ENCODE peak calls at places on chromosomes 6 and 20, in nine cellular contexts. E, S, G, C, B, I, O, D and H are unnamed samples.
A peak's percentile ranks its signal among the peaks of the same experiment; 100 is the strongest.

GRCh38 chr6:129481706-129482105 is 228.3 kb downstream of the ARHGAP18 start:
- DNase-seq in O (peak; percentile 63), G (no peak), I (no peak), C (no peak), D (no peak), S (no peak), B (no peak), E (no peak), H (no peak)

GRCh38 chr20:1588869-1589460 is 30.8 kb downstream of the SIRPB1 start:
- DNase-seq in O (no peak), I (no peak), G (no peak), S (no peak), E (no peak), C (no peak), D (no peak), B (no peak), H (no peak)

GRCh38 chr6:144675231-144675861 is 390.2 kb downstream of the UTRN start:
- DNase-seq in E (no peak), G (no peak), O (peak; percentile 52), S (no peak), I (no peak), D (no peak), B (no peak), C (no peak), H (peak; percentile 92)

GRCh38 chr20:4516851-4517250 is 204.9 kb upstream of the PRND start:
- DNase-seq in B (no peak), G (no peak), C (no peak), I (no peak), S (no peak), O (no peak), E (no peak), D (no peak), H (no peak)

GRCh38 chr6:43749461-43749860 is 20.6 kb upstream of the VEGFA start:
- DNase-seq in D (no peak), I (no peak), E (no peak), G (no peak), S (no peak), O (no peak), C (no peak), B (no peak), H (no peak)

GRCh38 chr6:24766685-24767462 is 7.9 kb upstream of the GMNN start:
- DNase-seq in E (no peak), S (no peak), D (no peak), G (no peak), B (no peak), O (peak; percentile 49), C (peak; percentile 42), I (no peak), H (no peak)

GRCh38 chr6:67792996-67793395 is 842.1 kb upstream of the ADGRB3 start:
- DNase-seq in D (no peak), B (no peak), E (no peak), S (no peak), G (no peak), I (no peak), C (no peak), O (no peak), H (no peak)

GRCh38 chr6:169097336-169098052 is 156.2 kb downstream of the THBS2 start:
- DNase-seq in O (peak; percentile 99), E (no peak), I (no peak), S (no peak), B (no peak), C (no peak), D (no peak), G (no peak), H (no peak)

GRCh38 chr20:20199338-20200160 is 147.2 kb downstream of the CFAP61 start:
- DNase-seq in C (no peak), E (no peak), D (peak; percentile 69), G (no peak), S (no peak), O (no peak), B (no peak), I (no peak), H (no peak)

GRCh38 chr20:7841291-7841966 is 98.8 kb downstream of the HAO1 start:
- DNase-seq in O (peak; percentile 73), B (peak; percentile 52), S (no peak), I (no peak), G (peak; percentile 20), D (no peak), E (no peak), C (no peak), H (no peak)

GRCh38 chr6:7222197-7222596 is 90.8 kb downstream of the SSR1 start:
- DNase-seq in C (no peak), G (no peak), O (no peak), I (no peak), S (no peak), B (no peak), E (no peak), D (no peak), H (no peak)

GRCh38 chr6:7229376-7230326 is 83.3 kb downstream of the SSR1 start:
- DNase-seq in B (no peak), O (no peak), S (no peak), G (no peak), E (no peak), I (no peak), C (no peak), D (no peak), H (no peak)

GRCh38 chr6:7219310-7219709 is 93.7 kb downstream of the SSR1 start:
- DNase-seq in C (no peak), B (peak; percentile 72), S (no peak), E (no peak), O (peak; percentile 52), D (no peak), G (no peak), I (no peak), H (no peak)

GRCh38 chr6:7228662-7229375 is 84.2 kb downstream of the SSR1 start:
- DNase-seq in I (no peak), C (no peak), G (no peak), S (no peak), D (no peak), B (no peak), E (no peak), O (no peak), H (no peak)

GRCh38 chr6:7224726-7225125 is 88.3 kb downstream of the SSR1 start:
- DNase-seq in I (no peak), B (no peak), S (no peak), O (no peak), E (no peak), G (no peak), D (no peak), C (no peak), H (no peak)
- H3K36me3 ChIP-seq in I (peaks cover 82% of the 10 kb centered on the region), B (peaks cover 76% of the 10 kb centered on the region), S (no peaks in the 10 kb centered on the region), O (peaks cover 38% of the 10 kb centered on the region), E (peaks cover 22% of the 10 kb centered on the region), G (no peaks in the 10 kb centered on the region), D (peaks cover 7% of the 10 kb centered on the region), C (peaks cover 36% of the 10 kb centered on the region), H (peaks cover 4% of the 10 kb centered on the region)

GRCh38 chr20:44207066-44207723 is 3.4 kb downstream of the OSER1 start:
- DNase-seq in E (no peak), O (peak; percentile 35), I (no peak), D (no peak), C (no peak), S (no peak), B (no peak), G (no peak), H (no peak)

GRCh38 chr20:44206132-44206531 is 4.4 kb downstream of the OSER1 start:
- DNase-seq in C (no peak), I (no peak), S (no peak), E (no peak), G (no peak), B (no peak), O (no peak), D (no peak), H (no peak)

GRCh38 chr20:44204156-44204831 is 6.3 kb downstream of the OSER1 start:
- DNase-seq in S (no peak), E (no peak), I (no peak), O (peak; percentile 96), B (no peak), D (no peak), G (peak; percentile 79), C (peak; percentile 58), H (no peak)

GRCh38 chr20:44203161-44203560 is 7.4 kb downstream of the OSER1 start:
- DNase-seq in I (no peak), D (no peak), C (no peak), E (no peak), B (no peak), S (no peak), O (peak; percentile 41), G (no peak), H (no peak)

GRCh38 chr20:44204832-44205215 is 5.7 kb downstream of the OSER1 start:
- DNase-seq in I (no peak), D (no peak), S (no peak), B (no peak), C (no peak), E (no peak), O (no peak), G (no peak), H (no peak)
- H3K4me1 ChIP-seq in I (peaks cover 51% of the 10 kb centered on the region), D (peaks cover 61% of the 10 kb centered on the region), S (peaks cover 5% of the 10 kb centered on the region), B (peaks cover 71% of the 10 kb centered on the region), C (peaks cover 23% of the 10 kb centered on the region), E (peaks cover 12% of the 10 kb centered on the region), O (peaks cover 18% of the 10 kb centered on the region), G (peaks cover 36% of the 10 kb centered on the region), H (peaks cover 29% of the 10 kb centered on the region)

GRCh38 chr20:58850693-58851174 is at the start of gene GNAS-AS1:
- DNase-seq in O (peak; percentile 87), D (peak; percentile 84), S (peak; percentile 80), E (no peak), G (no peak), B (peak; percentile 90), C (peak; percentile 93), I (peak; percentile 74), H (peak; percentile 78)
- TF ChIP-seq CTCF in O (no peak), D (no peak), S (no peak), E (no peak), G (no peak), B (no peak), C (no peak), I (no peak), H (no peak)

GRCh38 chr20:49123982-49124381 is 64.2 kb downstream of the STAU1 start:
- DNase-seq in D (no peak), G (no peak), C (no peak), E (no peak), B (no peak), I (no peak), S (no peak), O (no peak), H (no peak)
- H3K36me3 ChIP-seq in D (no peaks in the 10 kb centered on the region), G (no peaks in the 10 kb centered on the region), C (peaks cover 37% of the 10 kb centered on the region), E (peaks cover 11% of the 10 kb centered on the region), B (peaks cover 74% of the 10 kb centered on the region), I (peaks cover 65% of the 10 kb centered on the region), S (no peaks in the 10 kb centered on the region), O (peaks cover 35% of the 10 kb centered on the region), H (no peaks in the 10 kb centered on the region)

DNA sequence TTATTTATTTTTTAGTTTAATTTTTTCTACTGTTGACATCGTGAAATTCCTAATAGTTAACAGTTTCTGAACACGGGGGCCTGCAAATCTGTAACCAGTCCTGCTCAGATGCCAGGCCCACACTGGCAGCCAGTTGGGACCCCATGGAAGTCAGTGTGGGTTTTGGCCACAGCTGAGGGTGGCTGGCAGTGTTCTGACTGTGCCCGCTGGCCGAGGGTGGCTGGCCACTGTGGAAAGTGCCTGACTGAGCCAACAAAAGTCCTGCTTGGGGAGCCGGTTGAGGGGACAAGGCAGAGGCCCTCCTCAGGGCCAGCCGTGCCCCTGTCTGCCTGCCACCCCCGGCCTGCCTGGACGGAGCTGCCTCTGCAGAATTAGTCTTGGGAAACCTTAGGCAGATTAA is 4.1 kb upstream of the PMEPA1 start:
- DNase-seq in S (no peak), D (no peak), E (no peak), O (no peak), G (no peak), B (no peak), C (no peak), I (no peak), H (no peak)
- H3K4me1 ChIP-seq in S (peaks cover 4% of the 10 kb centered on the region), D (peaks cover 49% of the 10 kb centered on the region), E (peaks cover 9% of the 10 kb centered on the region), O (peaks cover 18% of the 10 kb centered on the region), G (peaks cover 46% of the 10 kb centered on the region), B (peaks cover 77% of the 10 kb centered on the region), C (peaks cover 14% of the 10 kb centered on the region), I (peaks cover 44% of the 10 kb centered on the region), H (peaks cover 13% of the 10 kb centered on the region)